ENCODE peak calls at places on chromosome 3, in four cellular contexts. One of them, this sample, is unnamed.

GRCh38 chr3:54344601-54345216 is 222.4 kb downstream of the CACNA2D3 start:
- DNase-seq in CD8-positive, alpha-beta memory T cell: no peak
- DNase-seq in H1: no peak
- DNase-seq in NCI-H1105 treated with DMSO at 0.1 percent for 48 hours: no peak
- DNase-seq in this sample: no peak

GRCh38 chr3:167406876-167407492 is 26.9 kb upstream of the ZBBX start:
- DNase-seq in NCI-H1105 treated with DMSO at 0.1 percent for 48 hours: peak
- DNase-seq in CD8-positive, alpha-beta memory T cell: no peak
- DNase-seq in H1: peak
- DNase-seq in this sample: no peak

GRCh38 chr3:38497026-38497425 is 886 bp downstream of the EXOG start:
- DNase-seq in H1: no peak
- DNase-seq in CD8-positive, alpha-beta memory T cell: no peak
- DNase-seq in NCI-H1105 treated with DMSO at 0.1 percent for 48 hours: no peak
- DNase-seq in this sample: no peak

GRCh38 chr3:106457278-106458210 is 588.7 kb upstream of the CBLB start:
- DNase-seq in CD8-positive, alpha-beta memory T cell: no peak
- DNase-seq in H1: no peak
- DNase-seq in NCI-H1105 treated with DMSO at 0.1 percent for 48 hours: no peak
- DNase-seq in this sample: no peak

GRCh38 chr3:52973806-52974205 is 72.1 kb downstream of the SFMBT1 start:
- DNase-seq in H1: no peak
- DNase-seq in NCI-H1105 treated with DMSO at 0.1 percent for 48 hours: no peak
- DNase-seq in CD8-positive, alpha-beta memory T cell: no peak
- DNase-seq in this sample: no peak

GRCh38 chr3:147210676-147211075 is 195.7 kb downstream of the ZIC4 start:
- DNase-seq in H1: no peak
- DNase-seq in CD8-positive, alpha-beta memory T cell: no peak
- DNase-seq in NCI-H1105 treated with DMSO at 0.1 percent for 48 hours: no peak
- DNase-seq in this sample: no peak

GRCh38 chr3:152785051-152785450 is 49.9 kb upstream of the P2RY1 start:
- DNase-seq in NCI-H1105 treated with DMSO at 0.1 percent for 48 hours: no peak
- DNase-seq in H1: no peak
- DNase-seq in CD8-positive, alpha-beta memory T cell: no peak
- DNase-seq in this sample: no peak

GRCh38 chr3:15377961-15378791 is 45.8 kb upstream of the SH3BP5 start:
- DNase-seq in CD8-positive, alpha-beta memory T cell: peak
- DNase-seq in NCI-H1105 treated with DMSO at 0.1 percent for 48 hours: peak
- DNase-seq in H1: peak
- DNase-seq in this sample: peak

GRCh38 chr3:10169000-10169496 is 4.3 kb downstream of the IRAK2 start:
- DNase-seq in NCI-H1105 treated with DMSO at 0.1 percent for 48 hours: no peak
- DNase-seq in CD8-positive, alpha-beta memory T cell: no peak
- DNase-seq in H1: no peak
- DNase-seq in this sample: no peak

GRCh38 chr3:196611761-196612483 is 27.6 kb upstream of the NRROS start:
- DNase-seq in H1: no peak
- DNase-seq in NCI-H1105 treated with DMSO at 0.1 percent for 48 hours: no peak
- DNase-seq in CD8-positive, alpha-beta memory T cell: no peak
- DNase-seq in this sample: no peak

GRCh38 chr3:154122912-154123559 is 1.8 kb downstream of the ARHGEF26 start:
- DNase-seq in CD8-positive, alpha-beta memory T cell: no peak
- DNase-seq in H1: no peak
- DNase-seq in NCI-H1105 treated with DMSO at 0.1 percent for 48 hours: peak
- DNase-seq in this sample: no peak

GRCh38 chr3:60645801-60646200 is 605.5 kb downstream of the FHIT start:
- DNase-seq in H1: no peak
- DNase-seq in NCI-H1105 treated with DMSO at 0.1 percent for 48 hours: no peak
- DNase-seq in CD8-positive, alpha-beta memory T cell: no peak
- DNase-seq in this sample: no peak

GRCh38 chr3:40827942-40828688 is 303.4 kb downstream of the ZNF621 start:
- DNase-seq in H1: no peak
- DNase-seq in CD8-positive, alpha-beta memory T cell: no peak
- DNase-seq in NCI-H1105 treated with DMSO at 0.1 percent for 48 hours: no peak
- DNase-seq in this sample: no peak

GRCh38 chr3:172153335-172153861 is 114.0 kb downstream of the FNDC3B start:
- DNase-seq in CD8-positive, alpha-beta memory T cell: peak
- DNase-seq in NCI-H1105 treated with DMSO at 0.1 percent for 48 hours: no peak
- DNase-seq in H1: no peak
- DNase-seq in this sample: no peak

GRCh38 chr3:19967812-19968211 is 20.9 kb downstream of the RAB5A start:
- DNase-seq in CD8-positive, alpha-beta memory T cell: no peak
- DNase-seq in H1: no peak
- DNase-seq in NCI-H1105 treated with DMSO at 0.1 percent for 48 hours: no peak
- DNase-seq in this sample: no peak

GRCh38 chr3:45034612-45035252 is 8.6 kb downstream of the CLEC3B start:
- DNase-seq in NCI-H1105 treated with DMSO at 0.1 percent for 48 hours: no peak
- DNase-seq in H1: no peak
- DNase-seq in CD8-positive, alpha-beta memory T cell: no peak
- DNase-seq in this sample: no peak

GRCh38 chr3:184968115-184968514 is 156.1 kb downstream of the VPS8 start:
- DNase-seq in CD8-positive, alpha-beta memory T cell: no peak
- DNase-seq in NCI-H1105 treated with DMSO at 0.1 percent for 48 hours: no peak
- DNase-seq in H1: no peak
- DNase-seq in this sample: no peak

GRCh38 chr3:132837615-132838014 is 115.4 kb upstream of the NPHP3 start:
- DNase-seq in NCI-H1105 treated with DMSO at 0.1 percent for 48 hours: no peak
- DNase-seq in H1: no peak
- DNase-seq in CD8-positive, alpha-beta memory T cell: no peak
- DNase-seq in this sample: no peak

GRCh38 chr3:186444974-186445373 is 82.9 kb upstream of the DGKG start:
- DNase-seq in CD8-positive, alpha-beta memory T cell: no peak
- DNase-seq in NCI-H1105 treated with DMSO at 0.1 percent for 48 hours: no peak
- DNase-seq in H1: no peak
- DNase-seq in this sample: no peak

GRCh38 chr3:195802795-195803194 is 8.9 kb downstream of the MUC4 start:
- DNase-seq in NCI-H1105 treated with DMSO at 0.1 percent for 48 hours: no peak
- DNase-seq in H1: no peak
- DNase-seq in CD8-positive, alpha-beta memory T cell: no peak
- DNase-seq in this sample: no peak

GRCh38 chr3:177431525-177432255 is 234.4 kb upstream of the TBL1XR1 start:
- DNase-seq in CD8-positive, alpha-beta memory T cell: no peak
- DNase-seq in NCI-H1105 treated with DMSO at 0.1 percent for 48 hours: peak
- DNase-seq in H1: no peak
- DNase-seq in this sample: no peak

GRCh38 chr3:194817592-194818325 is 132.1 kb downstream of the FAM43A start:
- DNase-seq in CD8-positive, alpha-beta memory T cell: no peak
- DNase-seq in H1: no peak
- DNase-seq in NCI-H1105 treated with DMSO at 0.1 percent for 48 hours: no peak
- DNase-seq in this sample: no peak

GRCh38 chr3:153144779-153145178 is 17.2 kb upstream of the RAP2B start:
- DNase-seq in H1: no peak
- DNase-seq in NCI-H1105 treated with DMSO at 0.1 percent for 48 hours: no peak
- DNase-seq in CD8-positive, alpha-beta memory T cell: no peak
- DNase-seq in this sample: no peak

GRCh38 chr3:41684802-41685740 is 276.8 kb downstream of the ULK4 start:
- DNase-seq in CD8-positive, alpha-beta memory T cell: no peak
- DNase-seq in NCI-H1105 treated with DMSO at 0.1 percent for 48 hours: no peak
- DNase-seq in H1: no peak
- DNase-seq in this sample: no peak

GRCh38 chr3:145739926-145740325 is 421.1 kb downstream of the PLOD2 start:
- DNase-seq in H1: no peak
- DNase-seq in CD8-positive, alpha-beta memory T cell: no peak
- DNase-seq in NCI-H1105 treated with DMSO at 0.1 percent for 48 hours: no peak
- DNase-seq in this sample: no peak

GRCh38 chr3:143070977-143071551 is 48.5 kb upstream of the CHST2 start:
- DNase-seq in H1: no peak
- DNase-seq in CD8-positive, alpha-beta memory T cell: no peak
- DNase-seq in NCI-H1105 treated with DMSO at 0.1 percent for 48 hours: no peak
- DNase-seq in this sample: no peak

GRCh38 chr3:49244589-49245205 is 32.3 kb downstream of the C3orf62 start:
- DNase-seq in H1: no peak
- DNase-seq in CD8-positive, alpha-beta memory T cell: no peak
- DNase-seq in NCI-H1105 treated with DMSO at 0.1 percent for 48 hours: no peak
- DNase-seq in this sample: no peak

GRCh38 chr3:55576621-55577020 is 89.5 kb upstream of the WNT5A start:
- DNase-seq in NCI-H1105 treated with DMSO at 0.1 percent for 48 hours: no peak
- DNase-seq in CD8-positive, alpha-beta memory T cell: no peak
- DNase-seq in H1: no peak
- DNase-seq in this sample: no peak

GRCh38 chr3:32175607-32176197 is 62.8 kb upstream of the CMTM8 start:
- DNase-seq in NCI-H1105 treated with DMSO at 0.1 percent for 48 hours: peak
- DNase-seq in CD8-positive, alpha-beta memory T cell: peak
- DNase-seq in H1: no peak
- DNase-seq in this sample: peak

GRCh38 chr3:195209836-195210551 is 61.0 kb downstream of the XXYLT1 start:
- DNase-seq in CD8-positive, alpha-beta memory T cell: no peak
- DNase-seq in NCI-H1105 treated with DMSO at 0.1 percent for 48 hours: no peak
- DNase-seq in H1: no peak
- DNase-seq in this sample: no peak

GRCh38 chr3:100882571-100882981 is 110.6 kb downstream of the ABI3BP start:
- DNase-seq in CD8-positive, alpha-beta memory T cell: no peak
- DNase-seq in H1: no peak
- DNase-seq in NCI-H1105 treated with DMSO at 0.1 percent for 48 hours: no peak
- DNase-seq in this sample: no peak

GRCh38 chr3:194089357-194090177 is 46.4 kb upstream of the HES1 start:
- DNase-seq in H1: peak
- DNase-seq in NCI-H1105 treated with DMSO at 0.1 percent for 48 hours: no peak
- DNase-seq in CD8-positive, alpha-beta memory T cell: no peak
- DNase-seq in this sample: no peak

GRCh38 chr3:116037954-116038911 is 407.1 kb downstream of the LSAMP start:
- DNase-seq in NCI-H1105 treated with DMSO at 0.1 percent for 48 hours: no peak
- DNase-seq in H1: no peak
- DNase-seq in CD8-positive, alpha-beta memory T cell: no peak
- DNase-seq in this sample: no peak

GRCh38 chr3:112976953-112977352 is 2.0 kb upstream of the CD200R1 start:
- DNase-seq in CD8-positive, alpha-beta memory T cell: no peak
- DNase-seq in NCI-H1105 treated with DMSO at 0.1 percent for 48 hours: no peak
- DNase-seq in H1: no peak
- DNase-seq in this sample: no peak

GRCh38 chr3:190340071-190340470 is 17.8 kb upstream of the CLDN1 start:
- DNase-seq in NCI-H1105 treated with DMSO at 0.1 percent for 48 hours: no peak
- DNase-seq in H1: no peak
- DNase-seq in CD8-positive, alpha-beta memory T cell: no peak
- DNase-seq in this sample: no peak

GRCh38 chr3:87313641-87314040 is 37.3 kb upstream of the POU1F1 start:
- DNase-seq in NCI-H1105 treated with DMSO at 0.1 percent for 48 hours: no peak
- DNase-seq in CD8-positive, alpha-beta memory T cell: no peak
- DNase-seq in H1: no peak
- DNase-seq in this sample: no peak

GRCh38 chr3:4588410-4588809 is 95.3 kb downstream of the ITPR1 start:
- DNase-seq in H1: no peak
- DNase-seq in CD8-positive, alpha-beta memory T cell: no peak
- DNase-seq in NCI-H1105 treated with DMSO at 0.1 percent for 48 hours: no peak
- DNase-seq in this sample: no peak

GRCh38 chr3:170815340-170815739 is 54.7 kb downstream of the RPL22L1 start:
- DNase-seq in NCI-H1105 treated with DMSO at 0.1 percent for 48 hours: peak
- DNase-seq in H1: no peak
- DNase-seq in CD8-positive, alpha-beta memory T cell: no peak
- DNase-seq in this sample: no peak

GRCh38 chr3:42743204-42743995 is 29.7 kb downstream of the CCDC13 start:
- DNase-seq in H1: no peak
- DNase-seq in CD8-positive, alpha-beta memory T cell: no peak
- DNase-seq in NCI-H1105 treated with DMSO at 0.1 percent for 48 hours: no peak
- DNase-seq in this sample: no peak